ENCODE peak calls at places on chromosomes 4 and X, in four cellular contexts. One of them, this sample, is unnamed.

GRCh38 chr4:62474802-62475201 is 1274.7 kb downstream of the ADGRL3 start:
- DNase-seq in cardiac muscle cell: no peak
- DNase-seq in heart right ventricle: no peak
- DNase-seq in amniotic stem cell: no peak
- DNase-seq in this sample: no peak

GRCh38 chr4:81498046-81498445 is 26.3 kb upstream of the RASGEF1B start:
- DNase-seq in cardiac muscle cell: no peak
- DNase-seq in heart right ventricle: no peak
- DNase-seq in amniotic stem cell: no peak
- DNase-seq in this sample: no peak

GRCh38 chrX:133511041-133511440 is 95.8 kb upstream of the GPC4 start:
- DNase-seq in cardiac muscle cell: no peak
- DNase-seq in heart right ventricle: no peak
- DNase-seq in amniotic stem cell: no peak
- DNase-seq in this sample: no peak

GRCh38 chr4:118979712-118980111 is 91.1 kb downstream of the SYNPO2 start:
- DNase-seq in cardiac muscle cell: no peak
- DNase-seq in heart right ventricle: no peak
- DNase-seq in amniotic stem cell: no peak
- DNase-seq in this sample: no peak

GRCh38 chrX:22063284-22063683 is 31.2 kb downstream of the PHEX start:
- DNase-seq in cardiac muscle cell: peak
- DNase-seq in heart right ventricle: no peak
- DNase-seq in amniotic stem cell: no peak
- DNase-seq in this sample: no peak

GRCh38 chr4:110840221-110840654 is 217.4 kb upstream of the PITX2 start:
- DNase-seq in cardiac muscle cell: peak
- DNase-seq in heart right ventricle: no peak
- DNase-seq in amniotic stem cell: peak
- DNase-seq in this sample: no peak

GRCh38 chr4:142036795-142037583 is 400.6 kb downstream of the IL15 start:
- DNase-seq in cardiac muscle cell: no peak
- DNase-seq in heart right ventricle: no peak
- DNase-seq in amniotic stem cell: no peak
- DNase-seq in this sample: no peak

GRCh38 chrX:3532571-3532970 is 180.9 kb downstream of the PRKX start:
- DNase-seq in cardiac muscle cell: no peak
- DNase-seq in heart right ventricle: no peak
- DNase-seq in amniotic stem cell: no peak
- DNase-seq in this sample: no peak

GRCh38 chr4:75995727-75996126 is 5.0 kb upstream of the SDAD1 start:
- DNase-seq in cardiac muscle cell: peak
- DNase-seq in heart right ventricle: no peak
- DNase-seq in amniotic stem cell: peak
- DNase-seq in this sample: peak

GRCh38 chrX:132217203-132218073 is 1.8 kb downstream of the RAP2C start:
- DNase-seq in cardiac muscle cell: peak
- DNase-seq in heart right ventricle: peak
- DNase-seq in amniotic stem cell: peak
- DNase-seq in this sample: peak

GRCh38 chrX:133781174-133781573 is 204.2 kb downstream of the GPC3 start:
- DNase-seq in cardiac muscle cell: no peak
- DNase-seq in heart right ventricle: no peak
- DNase-seq in amniotic stem cell: no peak
- DNase-seq in this sample: no peak

GRCh38 chr4:82975792-82976191 is 34.8 kb downstream of the LIN54 start:
- DNase-seq in cardiac muscle cell: peak
- DNase-seq in heart right ventricle: no peak
- DNase-seq in amniotic stem cell: peak
- DNase-seq in this sample: no peak

GRCh38 chr4:147782087-147782781 is 50.3 kb downstream of the ARHGAP10 start:
- DNase-seq in cardiac muscle cell: peak
- DNase-seq in heart right ventricle: no peak
- DNase-seq in amniotic stem cell: no peak
- DNase-seq in this sample: no peak

GRCh38 chr4:26838055-26838842 is 22.4 kb upstream of the STIM2 start:
- DNase-seq in cardiac muscle cell: no peak
- DNase-seq in heart right ventricle: no peak
- DNase-seq in amniotic stem cell: no peak
- DNase-seq in this sample: no peak

GRCh38 chr4:133146574-133147198 is 2.4 kb upstream of the PCDH10 start:
- DNase-seq in cardiac muscle cell: peak
- DNase-seq in heart right ventricle: no peak
- DNase-seq in amniotic stem cell: no peak
- DNase-seq in this sample: no peak

GRCh38 chr4:188959424-188959823 is 820.2 kb downstream of the TRIML1 start:
- DNase-seq in cardiac muscle cell: no peak
- DNase-seq in heart right ventricle: no peak
- DNase-seq in amniotic stem cell: no peak
- DNase-seq in this sample: peak

GRCh38 chr4:164906368-164906767 is 29.4 kb downstream of the APELA start:
- DNase-seq in cardiac muscle cell: no peak
- DNase-seq in heart right ventricle: no peak
- DNase-seq in amniotic stem cell: no peak
- DNase-seq in this sample: no peak

GRCh38 chr4:52655505-52655904 is 3.6 kb downstream of the USP46 start:
- DNase-seq in cardiac muscle cell: peak
- DNase-seq in heart right ventricle: no peak
- DNase-seq in amniotic stem cell: no peak
- DNase-seq in this sample: no peak

GRCh38 chrX:69229436-69229835 is 64.2 kb upstream of the PJA1 start:
- DNase-seq in cardiac muscle cell: peak
- DNase-seq in heart right ventricle: no peak
- DNase-seq in amniotic stem cell: no peak
- DNase-seq in this sample: no peak

GRCh38 chr4:22957774-22958173 is 265.0 kb downstream of the GBA3 start:
- DNase-seq in cardiac muscle cell: no peak
- DNase-seq in heart right ventricle: no peak
- DNase-seq in amniotic stem cell: no peak
- DNase-seq in this sample: no peak

GRCh38 chr4:40514409-40515025 is 115.1 kb downstream of the RBM47 start:
- DNase-seq in cardiac muscle cell: no peak
- DNase-seq in heart right ventricle: no peak
- DNase-seq in amniotic stem cell: no peak
- DNase-seq in this sample: no peak

GRCh38 chr4:88107406-88108107 is 50.9 kb downstream of the ABCG2 start:
- DNase-seq in cardiac muscle cell: peak
- DNase-seq in heart right ventricle: peak
- DNase-seq in amniotic stem cell: no peak
- DNase-seq in this sample: peak

GRCh38 chrX:120456973-120457372 is 12.1 kb downstream of the LAMP2 start:
- DNase-seq in cardiac muscle cell: no peak
- DNase-seq in heart right ventricle: no peak
- DNase-seq in amniotic stem cell: no peak
- DNase-seq in this sample: no peak

GRCh38 chr4:15423285-15423711 is 4.5 kb upstream of the C1QTNF7 start:
- DNase-seq in cardiac muscle cell: no peak
- DNase-seq in heart right ventricle: no peak
- DNase-seq in amniotic stem cell: no peak
- DNase-seq in this sample: no peak

GRCh38 chrX:40646489-40647306 is 663 bp downstream of the CXorf38 start:
- DNase-seq in cardiac muscle cell: peak
- DNase-seq in heart right ventricle: peak
- DNase-seq in amniotic stem cell: no peak
- DNase-seq in this sample: peak

GRCh38 chr4:142925161-142925560 is 79.1 kb upstream of the INPP4B start:
- DNase-seq in cardiac muscle cell: no peak
- DNase-seq in heart right ventricle: no peak
- DNase-seq in amniotic stem cell: no peak
- DNase-seq in this sample: no peak

GRCh38 chrX:118325453-118325852 is 20.5 kb upstream of the WDR44 start:
- DNase-seq in cardiac muscle cell: peak
- DNase-seq in heart right ventricle: no peak
- DNase-seq in amniotic stem cell: no peak
- DNase-seq in this sample: no peak

GRCh38 chrX:26918633-26919032 is 544.5 kb downstream of the PPP4R3C start:
- DNase-seq in cardiac muscle cell: peak
- DNase-seq in heart right ventricle: no peak
- DNase-seq in amniotic stem cell: no peak
- DNase-seq in this sample: peak

GRCh38 chrX:96705905-96706304 is 21.3 kb downstream of the DIAPH2 start:
- DNase-seq in cardiac muscle cell: no peak
- DNase-seq in heart right ventricle: no peak
- DNase-seq in amniotic stem cell: no peak
- DNase-seq in this sample: no peak

GRCh38 chr4:139018501-139018900 is 2.9 kb downstream of the NOCT start:
- DNase-seq in cardiac muscle cell: no peak
- DNase-seq in heart right ventricle: no peak
- DNase-seq in amniotic stem cell: no peak
- DNase-seq in this sample: no peak

GRCh38 chr4:67635331-67635730 is 65.6 kb downstream of the UBA6 start:
- DNase-seq in cardiac muscle cell: no peak
- DNase-seq in heart right ventricle: no peak
- DNase-seq in amniotic stem cell: no peak
- DNase-seq in this sample: no peak

GRCh38 chr4:6229095-6229494 is 28.7 kb upstream of the JAKMIP1 start:
- DNase-seq in cardiac muscle cell: no peak
- DNase-seq in heart right ventricle: peak
- DNase-seq in amniotic stem cell: no peak
- DNase-seq in this sample: no peak